ENCODE peak calls at places on chromosomes 4 and X, in five cellular contexts. W, A, I, Z and S are unnamed samples.

GRCh38 chrX:31580726-31581125 is 508.9 kb upstream of the FTHL17 start:
- DNase-seq in W (peak; percentile 64), Z (no peak), A (peak; percentile 70), I (no peak), S (no peak)

GRCh38 chrX:30144971-30145731 is 70.2 kb upstream of the MAGEB2 start:
- DNase-seq in I (no peak), A (no peak), W (no peak), Z (no peak), S (no peak)

GRCh38 chr4:146521543-146522097 is at the start of gene SLC10A7:
- DNase-seq in I (peak; percentile 84), Z (peak; percentile 43), A (peak; percentile 83), W (peak; percentile 83), S (peak; percentile 55)

GRCh38 chr4:43133566-43133965 is 241.1 kb downstream of the GRXCR1 start:
- DNase-seq in W (no peak), I (no peak), A (peak; percentile 19), Z (no peak), S (no peak)

GRCh38 chrX:133190877-133191738 is 27.0 kb downstream of the TFDP3 start:
- DNase-seq in W (no peak), A (no peak), Z (no peak), I (no peak), S (no peak)

GRCh38 chr4:119103263-119103662 is 32.4 kb upstream of the MYOZ2 start:
- DNase-seq in W (peak; percentile 97), Z (peak; percentile 46), A (peak; percentile 96), I (peak; percentile 72), S (no peak)

GRCh38 chr4:133150643-133151300 is 1.7 kb downstream of the PCDH10 start:
- DNase-seq in I (peak; percentile 61), Z (no peak), W (peak; percentile 16), A (peak; percentile 23), S (no peak)

GRCh38 chr4:122652379-122652778 is 31.5 kb upstream of the IL21 start:
- DNase-seq in Z (peak; percentile 20), W (peak; percentile 84), I (no peak), A (peak; percentile 73), S (peak; percentile 67)

GRCh38 chr4:26930964-26931363 is 70.3 kb downstream of the STIM2 start:
- DNase-seq in W (no peak), Z (no peak), I (no peak), A (no peak), S (no peak)

GRCh38 chrX:154057790-154058189 is 38.1 kb upstream of the IRAK1 start:
- DNase-seq in Z (no peak), W (no peak), A (no peak), I (no peak), S (no peak)

GRCh38 chrX:134377537-134377936 is 82.4 kb upstream of the HPRT1 start:
- DNase-seq in W (peak; percentile 65), Z (no peak), A (peak; percentile 56), I (no peak), S (peak; percentile 26)

GRCh38 chr4:29805245-29805644 is 914.9 kb upstream of the PCDH7 start:
- DNase-seq in A (no peak), Z (no peak), W (no peak), I (no peak), S (no peak)

GRCh38 chr4:129167640-129168260 is 71.8 kb downstream of the C4orf33 start:
- DNase-seq in Z (no peak), A (peak; percentile 1), I (no peak), W (no peak), S (no peak)

GRCh38 chrX:46200423-46200822 is 344.8 kb downstream of the ZNF674 start:
- DNase-seq in A (no peak), Z (no peak), W (no peak), I (no peak), S (no peak)

GRCh38 chr4:96483308-96484030 is 643.6 kb downstream of the PDHA2 start:
- DNase-seq in A (peak; percentile 2), W (peak; percentile 1), Z (no peak), I (no peak), S (no peak)

GRCh38 chrX:111244238-111244750 is 26.0 kb downstream of the CAPN6 start:
- DNase-seq in W (peak; percentile 6), I (no peak), Z (no peak), A (peak; percentile 16), S (no peak)

GRCh38 chr4:11622961-11623725 is 194.4 kb upstream of the HS3ST1 start:
- DNase-seq in W (no peak), Z (no peak), A (peak; percentile 54), I (no peak), S (no peak)

GRCh38 chrX:8845060-8845459 is 43.9 kb upstream of the FAM9A start:
- DNase-seq in A (no peak), W (peak; percentile 69), Z (no peak), I (no peak), S (no peak)

GRCh38 chrX:136816970-136817369 is 36.2 kb upstream of the ARHGEF6 start:
- DNase-seq in W (peak; percentile 21), Z (no peak), A (peak; percentile 35), I (no peak), S (no peak)

GRCh38 chr4:5892321-5893012 is 419 bp downstream of the CRMP1 start:
- DNase-seq in I (no peak), A (no peak), W (no peak), Z (no peak), S (no peak)

GRCh38 chr4:5888222-5888701 is 4.6 kb downstream of the CRMP1 start:
- DNase-seq in I (no peak), W (no peak), Z (no peak), A (no peak), S (no peak)

GRCh38 chr4:5891563-5892320 is 1.1 kb downstream of the CRMP1 start:
- DNase-seq in I (no peak), Z (no peak), A (no peak), W (no peak), S (no peak)

GRCh38 chr4:5888706-5889696 is 3.9 kb downstream of the CRMP1 start:
- DNase-seq in I (no peak), W (no peak), Z (no peak), A (no peak), S (no peak)

DNA sequence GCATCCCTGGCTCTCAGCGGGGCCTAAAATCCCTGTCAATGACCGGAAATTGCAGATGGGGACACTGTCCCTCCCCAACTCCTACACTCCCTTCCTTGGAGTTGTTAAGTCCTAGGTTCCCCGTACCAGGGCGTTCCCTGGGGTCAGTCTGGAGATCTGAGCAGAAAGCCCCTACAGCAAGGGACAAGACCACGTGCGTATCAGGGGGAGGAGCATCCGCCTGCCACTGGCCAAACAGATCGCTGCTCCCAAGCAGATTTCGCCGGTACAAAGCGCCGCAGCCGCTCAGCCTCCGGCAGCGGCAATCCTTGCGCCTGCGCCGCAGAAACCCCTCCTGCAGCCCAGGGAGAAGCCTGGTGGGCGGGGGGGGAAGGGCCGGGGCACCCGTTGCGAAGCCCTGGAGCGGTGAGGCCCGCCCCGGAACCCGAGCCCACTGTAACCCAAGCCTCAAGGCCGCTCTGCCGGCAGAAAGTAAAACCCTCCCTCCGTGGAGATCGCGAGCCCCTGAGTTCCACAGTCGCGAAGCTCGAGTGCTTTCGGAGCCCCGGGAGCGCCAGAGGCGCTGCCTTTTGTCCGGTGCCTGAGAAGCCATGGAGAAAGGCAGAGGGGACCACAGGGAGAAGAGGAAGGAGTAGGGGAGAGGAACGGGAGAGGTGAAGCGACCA is 2.7 kb downstream of the CRMP1 start:
- DNase-seq in I (no peak), W (no peak), Z (no peak), A (no peak), S (no peak)
- H3K4me3 ChIP-seq in I (no peak overlapping the region), W (peak overlapping the region; percentile 22), Z (peak overlapping the region; percentile 51), A (no peak overlapping the region), S (no peak overlapping the region)

GRCh38 chrX:40003982-40004535 is 93.7 kb downstream of the BCOR start:
- DNase-seq in Z (no peak), I (no peak), A (no peak), W (no peak), S (no peak)
- H3K4me3 ChIP-seq in Z (no peak overlapping the region), I (no peak overlapping the region), A (no peak overlapping the region), W (no peak overlapping the region), S (no peak overlapping the region)

DNA sequence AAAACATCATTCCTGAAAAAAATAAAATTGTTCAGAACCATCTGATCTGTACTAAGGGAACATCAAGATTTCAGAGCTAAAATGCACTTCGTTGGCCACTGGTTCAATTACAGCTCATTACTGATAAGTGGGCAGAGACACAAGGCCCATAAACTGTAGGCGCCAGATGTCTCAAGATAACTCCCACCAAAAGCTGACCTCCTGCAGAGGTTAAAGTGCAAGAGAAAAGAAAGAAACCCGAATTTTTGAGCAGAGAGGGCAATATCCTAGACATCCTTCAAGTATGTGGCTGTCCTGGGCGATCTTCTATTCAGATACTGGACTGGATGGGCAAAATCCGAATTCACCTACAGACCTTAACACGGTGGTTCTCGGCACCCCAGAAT is 660 bp downstream of the GEMIN8 start:
- DNase-seq in W (no peak), A (no peak), I (no peak), Z (no peak), S (no peak)
- H3K4me3 ChIP-seq in W (peak overlapping the region; percentile 45), A (peak overlapping the region; percentile 63), I (peak overlapping the region; percentile 62), Z (peak overlapping the region; percentile 87), S (peak overlapping the region; percentile 70)

GRCh38 chrX:119501511-119502148 is 33.4 kb downstream of the SLC25A5 start:
- DNase-seq in A (peak; percentile 75), I (peak; percentile 7), Z (no peak), W (no peak), S (no peak)

GRCh38 chrX:119500061-119500800 is 32.0 kb downstream of the SLC25A5 start:
- DNase-seq in Z (no peak), A (no peak), W (no peak), I (peak; percentile 9), S (no peak)

GRCh38 chrX:119496521-119496829 is 28.2 kb downstream of the SLC25A5 start:
- DNase-seq in I (no peak), A (no peak), Z (no peak), W (no peak), S (no peak)

GRCh38 chrX:119495734-119496520 is 27.7 kb downstream of the SLC25A5 start:
- DNase-seq in W (no peak), I (peak; percentile 30), A (no peak), Z (no peak), S (peak; percentile 72)

DNA sequence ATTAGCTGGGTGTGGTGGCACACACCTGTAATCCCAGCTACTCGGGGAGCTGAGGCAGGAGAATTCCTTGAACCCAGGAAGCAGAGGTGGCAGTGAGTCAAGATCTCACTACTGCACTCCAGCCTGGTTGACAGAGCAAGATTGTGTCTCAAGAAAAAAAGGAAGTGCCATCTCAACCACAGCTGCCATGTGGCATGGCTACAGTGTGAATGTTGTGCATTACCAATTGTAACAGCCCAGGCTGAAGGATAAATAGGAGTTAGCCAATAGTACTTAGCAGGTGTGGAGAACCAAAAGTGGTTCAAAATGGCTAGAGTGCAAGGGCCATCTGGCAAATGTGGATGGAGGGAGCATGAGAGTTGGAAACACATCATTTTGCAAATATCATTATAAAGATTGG is 28.9 kb downstream of the SLC25A5 start:
- DNase-seq in W (no peak), I (peak; percentile 11), A (no peak), Z (no peak), S (no peak)
- H3K4me3 ChIP-seq in W (no peak overlapping the region), I (no peak overlapping the region), A (no peak overlapping the region), Z (no peak overlapping the region), S (no peak overlapping the region)

DNA sequence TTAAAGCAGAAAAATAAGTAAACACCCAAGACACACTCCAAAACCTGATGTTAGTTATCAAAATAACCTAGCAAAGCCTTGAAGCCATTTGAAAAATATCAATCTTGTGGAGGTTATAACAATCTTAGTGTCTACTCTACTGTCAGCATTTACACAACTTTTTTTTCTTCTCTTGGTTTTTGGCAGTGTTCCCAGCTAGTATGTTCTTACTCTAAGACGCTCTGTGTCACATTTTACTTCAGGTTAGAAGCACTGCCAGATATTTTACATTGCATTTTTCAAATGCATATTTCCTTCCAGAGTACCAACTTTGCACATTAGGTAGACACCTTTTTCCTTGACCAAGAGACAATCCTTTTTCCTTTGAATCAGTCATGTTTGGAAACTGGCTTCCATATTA is 114.0 kb upstream of the INPP4B start:
- DNase-seq in A (peak; percentile 17), W (peak; percentile 25), Z (no peak), I (no peak), S (no peak)
- H3K4me3 ChIP-seq in A (no peak overlapping the region), W (no peak overlapping the region), Z (no peak overlapping the region), I (no peak overlapping the region), S (no peak overlapping the region)